ENCODE peak calls at places on chromosomes 13 and 19, in nine cellular contexts. O is caudate nucleus; P is CD4-positive, alpha-beta T cell; A is psoas muscle; B is breast epithelium; U is aorta; Q is dorsolateral prefrontal cortex; Z is CD8-positive, alpha-beta memory T cell; S is effector memory CD4-positive, alpha-beta T cell. M is an unnamed sample.

GRCh38 chr13:36913463-36913862 is 6.6 kb downstream of the SMAD9 start:
- DNase-seq in O (no peak), Q (no peak), A (no peak), B (no peak), Z (no peak), P (no peak), U (no peak), S (no peak), M (no peak)

GRCh38 chr19:40363128-40363527 is 14.6 kb downstream of the PLD3 start:
- DNase-seq in U (no peak), S (no peak), Z (no peak), A (no peak), O (no peak), Q (no peak), P (no peak), B (no peak), M (no peak)

GRCh38 chr19:19554074-19555023 is 16.3 kb downstream of the CILP2 start:
- DNase-seq in A (peak), P (peak), Q (no peak), B (no peak), U (no peak), Z (peak), O (no peak), S (peak), M (no peak)

GRCh38 chr13:54637377-54637776 is 1608.8 kb downstream of the OLFM4 start:
- DNase-seq in B (no peak), Q (no peak), U (no peak), S (no peak), Z (no peak), O (no peak), P (no peak), A (no peak), M (no peak)

GRCh38 chr13:43196750-43197149 is 173.4 kb downstream of the DNAJC15 start:
- DNase-seq in B (no peak), O (no peak), P (no peak), A (no peak), U (no peak), Z (no peak), S (no peak), Q (no peak), M (no peak)

GRCh38 chr19:33411621-33412180 is 38.2 kb downstream of the CEBPG start:
- DNase-seq in Z (no peak), Q (no peak), U (no peak), B (no peak), S (no peak), O (no peak), A (peak), P (no peak), M (no peak)

GRCh38 chr19:1851581-1852293 is 3.5 kb upstream of the REXO1 start:
- DNase-seq in Q (no peak), S (peak), B (no peak), O (peak), Z (peak), A (peak), U (no peak), P (peak), M (no peak)

GRCh38 chr19:19257836-19258588 is 15.1 kb downstream of the TM6SF2 start:
- DNase-seq in U (no peak), S (no peak), O (no peak), B (no peak), Q (no peak), A (no peak), Z (no peak), P (no peak), M (no peak)

GRCh38 chr19:58518261-58519086 is 1.1 kb downstream of the ZBTB45 start:
- DNase-seq in S (no peak), P (no peak), Z (no peak), O (no peak), U (no peak), A (no peak), B (no peak), Q (no peak), M (no peak)

GRCh38 chr13:67224148-67224846 is 5.8 kb downstream of the PCDH9 start:
- DNase-seq in O (peak), A (peak), Z (peak), Q (peak), P (peak), B (peak), U (peak), S (peak), M (peak)

GRCh38 chr13:101869553-101869952 is 417.1 kb downstream of the ITGBL1 start:
- DNase-seq in S (no peak), Z (no peak), U (no peak), B (no peak), P (no peak), O (no peak), Q (no peak), A (no peak), M (no peak)

GRCh38 chr13:24911135-24911524 is 147.2 kb downstream of the RNF17 start:
- DNase-seq in P (no peak), Z (no peak), O (no peak), Q (no peak), A (no peak), U (no peak), B (no peak), S (no peak), M (no peak)

GRCh38 chr19:41064974-41065569 is 23.2 kb upstream of the CYP2A13 start:
- DNase-seq in Q (no peak), A (no peak), Z (no peak), P (no peak), S (no peak), U (no peak), O (no peak), B (no peak), M (no peak)

GRCh38 chr13:101449971-101450748 is 2.3 kb upstream of the ITGBL1 start:
- DNase-seq in O (peak), Q (no peak), B (no peak), S (no peak), A (no peak), P (no peak), U (no peak), Z (no peak), M (no peak)

GRCh38 chr13:66354880-66355279 is 875.3 kb downstream of the PCDH9 start:
- DNase-seq in B (no peak), P (no peak), U (no peak), S (no peak), Z (no peak), A (no peak), Q (no peak), O (no peak), M (no peak)

GRCh38 chr19:23118400-23118799 is 1.6 kb downstream of the ZNF730 start:
- DNase-seq in U (no peak), Z (no peak), P (no peak), S (no peak), O (no peak), B (no peak), A (no peak), Q (no peak), M (no peak)

GRCh38 chr19:28929026-28929425 is 283.9 kb downstream of the UQCRFS1 start:
- DNase-seq in B (no peak), P (no peak), S (no peak), Q (no peak), U (no peak), Z (no peak), O (no peak), A (no peak), M (no peak)

GRCh38 chr13:44903596-44903995 is 85.7 kb downstream of the NUFIP1 start:
- DNase-seq in A (peak), S (no peak), P (no peak), Q (no peak), O (peak), B (no peak), Z (no peak), U (peak), M (peak)

GRCh38 chr19:942133-942645 is 16.4 kb downstream of the ARID3A start:
- DNase-seq in S (no peak), A (no peak), P (no peak), Q (no peak), B (no peak), Z (no peak), U (no peak), O (no peak), M (no peak)

GRCh38 chr19:32252333-32252669 is 93.1 kb upstream of the ZNF507 start:
- DNase-seq in U (no peak), Z (no peak), Q (no peak), S (no peak), P (no peak), B (no peak), A (no peak), O (no peak), M (no peak)

GRCh38 chr13:20848944-20849343 is 53.6 kb downstream of the XPO4 start:
- DNase-seq in U (no peak), B (no peak), O (no peak), Q (no peak), S (no peak), P (no peak), Z (no peak), A (no peak), M (no peak)

GRCh38 chr13:53873558-53873957 is 844.9 kb downstream of the OLFM4 start:
- DNase-seq in A (no peak), Z (no peak), S (no peak), O (no peak), B (no peak), U (no peak), Q (no peak), P (no peak), M (no peak)

GRCh38 chr19:8005534-8006256 is at the start of gene ELAVL1:
- DNase-seq in Z (peak), S (peak), A (peak), Q (peak), P (peak), O (peak), U (peak), B (peak), M (peak)

GRCh38 chr19:8001995-8002849 is 3.2 kb downstream of the ELAVL1 start:
- DNase-seq in S (peak), P (peak), Z (peak), O (peak), U (peak), A (peak), B (peak), Q (peak), M (peak)

GRCh38 chr19:8001651-8001994 is 3.8 kb downstream of the ELAVL1 start:
- DNase-seq in S (no peak), B (no peak), A (no peak), U (no peak), O (no peak), Q (no peak), Z (no peak), P (no peak), M (no peak)

GRCh38 chr19:8004723-8005513 is 523 bp downstream of the ELAVL1 start:
- DNase-seq in O (no peak), P (no peak), B (no peak), A (no peak), Q (no peak), Z (peak), U (no peak), S (peak), M (no peak)

GRCh38 chr19:8004001-8004400 is 1.4 kb downstream of the ELAVL1 start:
- DNase-seq in P (no peak), Q (no peak), A (no peak), U (no peak), S (no peak), B (no peak), Z (no peak), O (no peak), M (no peak)
- H3K27ac ChIP-seq in P (no peak), Q (no peak), A (no peak), U (no peak), S (no peak), B (peak), Z (peak), O (no peak), M (no peak)

DNA sequence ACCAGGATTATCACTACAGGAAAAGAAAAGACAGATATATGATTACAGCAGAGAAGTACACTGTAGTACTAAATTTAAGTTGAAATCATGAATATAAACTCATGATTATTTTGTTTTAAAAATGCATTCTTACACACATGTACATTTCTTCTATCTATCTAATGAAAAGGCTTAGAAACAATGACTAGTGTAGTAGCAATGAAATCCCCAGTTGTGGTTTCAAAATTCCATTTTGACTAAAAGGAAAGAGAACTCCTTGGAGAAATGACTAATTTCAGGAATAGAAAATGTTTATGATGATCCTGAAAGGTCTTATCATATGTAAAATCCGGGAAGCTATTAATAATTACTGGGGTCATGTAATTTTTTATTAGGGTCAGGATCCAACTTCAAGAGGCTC is 195.0 kb upstream of the STARD13 start:
- DNase-seq in U (no peak), Z (no peak), Q (no peak), S (no peak), O (no peak), P (no peak), A (no peak), B (no peak), M (no peak)
- H3K27ac ChIP-seq in U (no peak), Z (no peak), Q (no peak), S (no peak), O (no peak), P (no peak), A (no peak), B (no peak), M (no peak)

DNA sequence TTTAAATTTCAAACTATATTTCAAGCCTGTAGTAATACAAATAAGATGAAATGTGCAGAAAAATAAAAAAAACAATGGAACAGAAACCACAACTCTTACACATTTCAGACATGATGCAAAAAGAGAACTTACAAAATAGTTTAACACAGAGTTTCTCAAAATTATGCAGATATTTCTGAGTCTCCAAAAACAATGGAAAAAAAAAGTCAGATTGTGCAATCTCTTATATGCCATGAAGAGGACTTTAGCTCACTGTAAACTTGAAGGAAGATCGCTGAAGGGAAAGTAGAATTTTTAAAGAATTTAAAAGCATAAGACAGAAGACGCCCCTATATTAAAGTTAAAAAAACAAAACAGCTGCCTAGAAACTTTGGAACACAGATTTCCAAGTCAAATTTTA is 20.4 kb downstream of the ZNF708 start:
- DNase-seq in B (no peak), O (no peak), Q (no peak), S (no peak), U (no peak), A (no peak), P (no peak), Z (no peak), M (no peak)
- H3K27ac ChIP-seq in B (no peak), O (no peak), Q (peak), S (no peak), U (no peak), A (no peak), P (no peak), Z (no peak), M (no peak)

DNA sequence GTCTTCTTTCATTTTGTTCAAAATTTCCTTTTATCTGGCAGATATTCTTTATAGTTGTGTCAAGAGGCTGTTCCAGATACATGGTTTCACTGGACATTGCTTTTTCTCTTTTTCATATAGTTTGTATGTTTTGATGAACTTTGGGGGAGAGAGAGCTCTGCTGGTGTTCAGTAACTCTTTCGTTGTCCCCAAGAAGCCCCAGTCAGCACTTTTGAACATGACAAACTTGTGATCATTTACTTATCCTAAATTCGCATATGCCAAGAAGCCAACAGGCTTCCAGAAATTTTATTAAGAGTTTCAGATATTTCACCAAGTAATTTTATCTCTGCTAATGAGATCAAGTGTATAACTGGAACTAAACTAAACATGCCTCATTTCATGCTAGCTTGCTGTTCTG is 275.8 kb upstream of the GPC6 start:
- DNase-seq in Z (no peak), A (no peak), Q (no peak), U (no peak), O (no peak), B (no peak), S (no peak), P (no peak), M (no peak)
- H3K27ac ChIP-seq in Z (no peak), A (no peak), Q (no peak), U (no peak), O (no peak), B (no peak), S (no peak), P (no peak), M (no peak)

DNA sequence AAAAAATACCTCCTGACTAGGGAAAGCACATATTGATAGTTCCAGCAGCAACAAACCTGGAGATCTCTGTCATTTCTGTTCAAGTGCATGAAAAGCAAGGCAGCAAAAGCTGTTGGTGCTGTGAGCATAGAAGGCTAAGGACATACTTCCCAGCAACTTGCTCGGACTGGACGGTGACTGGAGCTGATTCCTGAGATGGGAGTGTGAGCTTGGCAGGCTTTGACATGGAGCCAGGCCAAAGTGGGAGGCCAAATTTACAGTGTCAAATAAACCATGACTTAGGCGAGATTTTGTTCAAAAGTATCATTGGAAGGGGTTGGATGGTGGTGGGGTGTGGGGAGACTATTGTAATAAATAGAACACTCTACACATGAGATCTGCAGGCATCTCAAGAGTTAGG is 5.9 kb upstream of the ARGLU1 start:
- DNase-seq in O (no peak), P (no peak), A (peak), S (no peak), Z (no peak), B (no peak), U (peak), Q (no peak), M (no peak)
- H3K27ac ChIP-seq in O (no peak), P (no peak), A (no peak), S (no peak), Z (no peak), B (peak), U (no peak), Q (peak), M (no peak)

DNA sequence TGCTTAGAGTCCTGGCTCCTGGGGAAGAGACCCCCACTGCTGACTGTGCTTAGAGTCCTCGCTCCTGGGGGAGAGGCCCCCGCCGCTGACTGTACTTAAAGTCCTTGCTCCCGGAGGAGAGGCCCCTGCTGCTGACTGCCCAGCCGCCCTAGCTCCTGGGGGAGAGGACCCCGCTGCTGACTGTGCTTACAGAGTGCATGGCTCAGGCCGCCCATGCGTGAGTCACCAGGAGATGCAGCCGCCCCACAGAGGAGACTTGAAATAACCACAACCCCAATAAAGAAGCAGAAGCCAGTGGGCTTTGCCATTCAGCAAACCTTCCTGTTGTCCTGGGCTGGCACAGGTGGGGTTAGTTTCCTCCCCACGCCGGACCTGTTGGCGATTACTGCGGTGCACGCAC is 79.2 kb upstream of the C13orf46 start:
- DNase-seq in B (no peak), P (no peak), U (no peak), Z (no peak), Q (no peak), S (no peak), O (no peak), A (no peak), M (no peak)
- H3K27ac ChIP-seq in B (no peak), P (no peak), U (no peak), Z (no peak), Q (no peak), S (no peak), O (no peak), A (no peak), M (no peak)

DNA sequence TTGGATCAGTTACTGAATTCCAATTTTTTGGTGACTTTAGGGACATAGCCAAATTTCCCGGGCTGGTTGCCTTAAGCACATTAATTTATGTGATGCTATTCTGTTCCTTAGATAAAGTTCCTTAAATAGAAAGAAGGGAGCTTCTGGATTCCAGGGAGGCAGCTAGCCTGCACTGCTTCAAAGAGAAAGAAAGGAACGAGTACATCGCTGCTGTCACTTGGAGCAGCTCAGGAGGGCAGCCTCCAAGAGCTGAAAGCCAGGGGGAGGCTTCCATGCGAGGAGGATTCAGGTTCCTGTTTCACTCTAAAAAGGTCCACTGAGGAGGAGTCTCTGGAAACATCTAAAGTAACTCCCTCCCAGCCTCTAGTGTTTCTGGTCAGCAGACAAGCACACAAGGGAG is 55.7 kb downstream of the FAM124A start:
- DNase-seq in U (no peak), O (no peak), P (no peak), Q (no peak), Z (no peak), A (no peak), B (no peak), S (no peak), M (no peak)
- H3K27ac ChIP-seq in U (no peak), O (peak), P (no peak), Q (peak), Z (no peak), A (no peak), B (no peak), S (no peak), M (peak)

DNA sequence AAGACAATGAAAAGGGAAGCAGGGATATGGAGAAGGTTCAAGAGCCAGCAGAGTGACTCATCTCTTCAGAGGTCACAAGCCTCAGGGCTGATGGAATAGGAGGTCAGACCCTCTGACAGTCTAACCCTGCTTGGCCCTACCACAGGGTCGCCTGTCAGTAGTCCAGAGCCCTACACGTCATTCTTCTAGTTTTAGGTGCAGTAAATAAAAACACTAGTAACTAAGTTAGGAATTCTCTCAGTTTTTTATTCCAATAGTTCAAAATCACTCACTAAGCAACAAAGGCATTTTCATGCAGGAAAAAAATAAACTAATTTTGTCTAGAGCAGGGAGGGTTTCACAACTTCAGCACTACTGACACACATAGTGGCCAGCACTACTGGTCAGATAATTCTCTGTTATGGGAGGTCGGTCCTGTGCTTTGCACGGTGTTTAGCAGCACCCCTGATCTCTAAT is 27.2 kb downstream of the FOXO1 start:
- DNase-seq in O (no peak), Z (no peak), P (no peak), Q (no peak), S (no peak), B (no peak), A (no peak), U (peak), M (no peak)
- H3K27ac ChIP-seq in O (peak), Z (no peak), P (no peak), Q (no peak), S (no peak), B (peak), A (peak), U (peak), M (no peak)

GRCh38 chr13:39585219-39585618 is 17.8 kb downstream of the LHFPL6 start:
- DNase-seq in Z (no peak), P (no peak), S (no peak), O (no peak), Q (no peak), U (no peak), A (no peak), B (no peak), M (no peak)
- H3K27ac ChIP-seq in Z (no peak), P (no peak), S (no peak), O (no peak), Q (no peak), U (no peak), A (no peak), B (no peak), M (no peak)